ENCODE peak calls at places on chromosomes 7 and 10, in six cellular contexts. S is HCT116, M is left lung, C is psoas muscle, J is adrenal gland, G is Peyer's patch. X is an unnamed sample.

GRCh38 chr10:97567891-97568290 is 4.7 kb upstream of the ANKRD2 start:
- DNase-seq in S (no peak), M (no peak), C (peak; percentile 45), J (peak; percentile 13), G (no peak), X (no peak)

GRCh38 chr10:89575037-89575436 is 39.6 kb upstream of the SLC16A12 start:
- DNase-seq in S (no peak), M (no peak), C (no peak), J (no peak), G (no peak), X (no peak)

GRCh38 chr10:77970869-77971803 is 44.6 kb upstream of the DLG5 start:
- DNase-seq in S (no peak), M (no peak), C (peak; percentile 75), J (peak; percentile 85), G (peak; percentile 73), X (peak; percentile 39)

GRCh38 chr10:28632597-28632940 is 44.8 kb upstream of the BAMBI start:
- DNase-seq in S (no peak), M (no peak), C (no peak), J (no peak), G (no peak), X (no peak)

GRCh38 chr10:35421553-35422178 is 85.4 kb downstream of the CCNY start:
- DNase-seq in S (peak; percentile 35), M (no peak), C (no peak), J (peak; percentile 72), G (no peak), X (no peak)

GRCh38 chr7:50416509-50417299 is 33.4 kb downstream of the FIGNL1 start:
- DNase-seq in S (no peak), M (no peak), C (no peak), J (no peak), G (peak; percentile 64), X (no peak)

GRCh38 chr7:4856336-4857056 is 5.3 kb downstream of the PAPOLB start:
- DNase-seq in S (no peak), M (no peak), C (no peak), J (no peak), G (no peak), X (no peak)

GRCh38 chr7:117012284-117013174 is 59.2 kb downstream of the ST7 start:
- DNase-seq in S (peak; percentile 16), M (no peak), C (no peak), J (no peak), G (no peak), X (peak; percentile 32)

GRCh38 chr10:126500866-126501265 is 112.6 kb upstream of the ADAM12 start:
- DNase-seq in S (no peak), M (no peak), C (no peak), J (no peak), G (no peak), X (no peak)

GRCh38 chr7:141915565-141915964 is 634 bp upstream of the OR9A4 start:
- DNase-seq in S (no peak), M (no peak), C (no peak), J (no peak), G (peak; percentile 49), X (no peak)

GRCh38 chr7:155803418-155804376 is 8.6 kb downstream of the SHH start:
- DNase-seq in S (no peak), M (peak; percentile 91), C (no peak), J (no peak), G (peak; percentile 64), X (peak; percentile 38)

GRCh38 chr10:120979435-120980315 is 128.5 kb downstream of the WDR11 start:
- DNase-seq in S (peak; percentile 62), M (peak; percentile 89), C (no peak), J (peak; percentile 78), G (peak; percentile 72), X (no peak)

GRCh38 chr7:134355925-134356324 is 39.2 kb upstream of the SLC35B4 start:
- DNase-seq in S (no peak), M (no peak), C (no peak), J (peak; percentile 14), G (no peak), X (no peak)
- H3K27ac ChIP-seq in S (no peak overlapping the region), M (no peak overlapping the region), C (no peak overlapping the region), J (no peak overlapping the region), G (no peak overlapping the region), X (no peak overlapping the region)

DNA sequence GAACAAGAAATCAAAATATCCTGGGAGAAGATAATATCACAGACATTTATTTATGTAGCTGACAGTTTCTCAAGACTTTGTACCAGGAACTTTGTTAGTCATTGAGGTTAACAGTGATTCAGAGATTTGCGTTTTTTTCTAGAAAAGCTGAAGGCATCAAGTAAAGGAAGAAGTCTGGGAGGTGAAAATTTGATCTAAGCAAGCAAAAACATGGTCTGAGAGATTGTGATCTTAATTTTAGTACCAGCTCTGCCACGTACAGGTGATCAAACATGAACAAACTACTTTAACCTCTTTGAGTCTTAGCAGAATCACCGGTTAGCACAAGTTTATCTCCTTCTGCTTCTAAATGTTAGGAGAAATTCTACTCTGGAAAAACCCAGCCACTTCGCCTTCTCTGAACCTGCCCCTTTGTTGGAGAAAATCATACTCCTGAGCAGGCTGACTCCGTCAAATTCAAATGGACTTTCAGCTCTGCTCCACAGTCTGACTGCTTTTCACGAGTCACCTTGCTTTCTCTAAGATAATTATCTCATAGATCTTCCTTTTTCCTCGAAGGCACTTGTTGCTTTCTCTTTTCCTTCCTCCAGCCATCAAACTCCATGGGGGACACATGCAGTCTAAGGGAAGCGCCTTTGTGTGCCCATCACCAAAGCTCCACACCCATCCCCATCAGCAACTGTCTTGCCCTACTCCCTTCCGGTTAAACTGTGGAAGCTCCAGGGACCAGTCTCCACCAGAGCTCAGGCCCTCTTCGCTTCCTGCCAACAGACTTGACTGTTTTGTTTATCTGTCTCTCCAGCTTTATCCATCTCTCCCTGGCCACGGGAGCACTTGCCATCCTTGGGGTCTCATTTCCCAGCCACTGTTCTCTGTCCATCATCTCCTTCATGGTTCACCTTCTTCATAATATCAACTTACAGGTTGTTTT is 86.3 kb downstream of the PRKCQ start:
- DNase-seq in S (no peak), M (no peak), C (no peak), J (no peak), G (no peak), X (no peak)
- H3K36me3 ChIP-seq in S (no peaks in the 10 kb centered on the region), M (no peaks in the 10 kb centered on the region), C (peaks cover 9% of the 10 kb centered on the region), J (no peaks in the 10 kb centered on the region), G (no peaks in the 10 kb centered on the region), X (peaks cover 94% of the 10 kb centered on the region)

GRCh38 chr10:83122336-83122735 is 1017.0 kb upstream of the GHITM start:
- DNase-seq in S (no peak), M (no peak), C (no peak), J (no peak), G (no peak), X (no peak)

DNA sequence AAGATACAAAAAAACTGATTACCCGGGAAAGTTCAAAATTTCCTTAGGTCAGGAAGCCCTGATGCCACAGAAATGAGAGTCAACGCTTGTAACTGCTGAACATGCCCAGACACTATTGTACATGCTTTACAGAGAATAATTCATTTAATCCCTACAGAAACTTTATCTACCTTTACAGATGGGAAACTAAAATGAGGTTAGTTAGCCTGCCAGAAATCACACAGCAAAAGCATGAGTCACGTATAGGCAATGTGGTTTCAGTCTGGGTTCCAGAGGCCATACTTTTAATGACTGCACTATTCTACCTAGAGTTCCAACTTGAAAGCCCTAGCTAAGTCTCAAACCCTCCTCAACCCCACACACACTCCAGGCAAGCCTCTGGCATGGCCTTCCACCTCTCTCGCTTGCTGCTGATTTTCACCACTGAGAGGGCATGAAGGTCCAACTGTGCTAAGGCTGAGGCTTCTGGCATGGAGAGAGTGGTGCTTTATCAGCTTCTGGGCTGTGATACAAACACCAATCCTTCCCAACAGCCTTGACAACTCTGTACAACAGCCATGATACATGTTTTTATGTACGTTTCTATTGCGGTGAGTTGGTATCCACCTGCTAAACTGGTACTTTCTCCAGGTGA is 1011.2 kb upstream of the GHITM start:
- DNase-seq in S (no peak), M (no peak), C (no peak), J (no peak), G (no peak), X (no peak)
- H3K27ac ChIP-seq in S (no peak overlapping the region), M (no peak overlapping the region), C (no peak overlapping the region), J (no peak overlapping the region), G (no peak overlapping the region), X (no peak overlapping the region)

DNA sequence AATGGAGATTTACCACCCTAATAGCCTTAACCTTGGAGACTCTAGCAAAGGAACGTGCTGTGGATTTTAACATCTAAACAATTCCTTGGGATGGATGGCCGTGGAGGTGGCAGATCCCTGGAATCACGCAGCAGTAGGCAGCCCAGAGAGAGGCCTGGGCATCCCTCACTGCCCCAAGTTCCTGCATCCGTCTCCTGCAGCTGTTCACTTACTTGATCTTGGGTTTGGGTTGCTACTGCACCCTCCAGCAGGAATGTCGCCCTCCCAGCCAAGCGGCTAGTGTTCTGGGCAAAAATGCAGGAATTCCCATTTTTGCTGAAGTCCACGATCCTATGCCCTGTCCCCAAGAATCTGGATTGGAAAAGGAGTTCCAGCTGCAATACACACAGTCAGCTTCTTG is 166.7 kb upstream of the SH2B2 start:
- DNase-seq in S (no peak), M (no peak), C (no peak), J (no peak), G (no peak), X (no peak)
- H3K36me3 ChIP-seq in S (no peaks in the 10 kb centered on the region), M (no peaks in the 10 kb centered on the region), C (no peaks in the 10 kb centered on the region), J (no peaks in the 10 kb centered on the region), G (peaks cover 27% of the 10 kb centered on the region), X (peaks cover 11% of the 10 kb centered on the region)

GRCh38 chr10:29714096-29714874 is 79.5 kb upstream of the SVIL start:
- DNase-seq in S (peak; percentile 57), M (no peak), C (no peak), J (peak; percentile 65), G (no peak), X (no peak)
- H3K27ac ChIP-seq in S (peak overlapping the region; percentile 54), M (no peak overlapping the region), C (no peak overlapping the region), J (no peak overlapping the region), G (no peak overlapping the region), X (no peak overlapping the region)

DNA sequence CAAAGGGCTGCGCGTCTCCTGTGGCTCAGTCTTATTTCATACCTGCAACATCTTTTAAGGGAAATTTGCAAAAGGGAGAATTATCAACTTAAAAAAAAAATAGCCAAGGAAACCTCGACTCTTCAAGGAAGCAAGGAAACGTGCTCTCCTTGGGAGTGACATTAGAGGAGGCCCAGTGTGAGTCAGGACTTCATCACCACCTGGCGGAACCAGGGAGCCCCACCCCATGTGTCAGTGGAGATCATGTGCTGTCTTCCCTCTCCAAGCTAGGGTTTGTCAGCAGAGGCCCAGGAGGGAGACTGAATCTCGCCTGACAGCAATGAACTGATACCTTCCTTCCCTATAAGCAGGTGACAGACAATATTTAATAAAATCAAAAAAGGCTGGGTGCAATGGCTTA is 28.9 kb downstream of the POR start:
- DNase-seq in S (peak; percentile 73), M (peak; percentile 46), C (no peak), J (no peak), G (peak; percentile 84), X (no peak)
- H3K36me3 ChIP-seq in S (no peaks in the 10 kb centered on the region), M (no peaks in the 10 kb centered on the region), C (peaks cover 4% of the 10 kb centered on the region), J (no peaks in the 10 kb centered on the region), G (peaks cover 9% of the 10 kb centered on the region), X (peaks cover 3% of the 10 kb centered on the region)

GRCh38 chr7:98240961-98241673 is 10.9 kb downstream of the TECPR1 start:
- DNase-seq in S (peak; percentile 18), M (no peak), C (peak; percentile 73), J (peak; percentile 48), G (peak; percentile 63), X (no peak)

GRCh38 chr7:98241674-98242241 is 10.3 kb downstream of the TECPR1 start:
- DNase-seq in S (no peak), M (no peak), C (peak; percentile 35), J (no peak), G (no peak), X (no peak)

GRCh38 chr7:98236366-98237185 is 15.5 kb downstream of the TECPR1 start:
- DNase-seq in S (no peak), M (peak; percentile 63), C (peak; percentile 46), J (no peak), G (no peak), X (no peak)

GRCh38 chr7:98238076-98238475 is 14.0 kb downstream of the TECPR1 start:
- DNase-seq in S (no peak), M (peak; percentile 57), C (peak; percentile 5), J (no peak), G (no peak), X (no peak)

GRCh38 chr7:98238976-98239375 is 13.1 kb downstream of the TECPR1 start:
- DNase-seq in S (no peak), M (peak; percentile 25), C (peak; percentile 36), J (no peak), G (no peak), X (no peak)
- H3K27ac ChIP-seq in S (no peak overlapping the region), M (no peak overlapping the region), C (no peak overlapping the region), J (no peak overlapping the region), G (no peak overlapping the region), X (no peak overlapping the region)